ENCODE peak calls at places on chromosomes 1 and 21, in five cellular contexts. J, A, P, D and U are unnamed samples.

GRCh38 chr1:10155087-10155712 is 55.2 kb upstream of the KIF1B start:
- DNase-seq in D (no peak), A (no peak), J (no peak), P (no peak), U (no peak)

GRCh38 chr1:115732307-115732706 is 36.2 kb downstream of the CASQ2 start:
- DNase-seq in J (no peak), P (no peak), A (no peak), D (no peak), U (no peak)

GRCh38 chr1:233359431-233359830 is 31.9 kb downstream of the MAP3K21 start:
- DNase-seq in J (peak; percentile 86), A (no peak), D (no peak), P (no peak), U (no peak)

GRCh38 chr1:171563675-171564074 is 58.4 kb upstream of the MYOCOS start:
- DNase-seq in A (no peak), J (no peak), P (no peak), D (no peak), U (no peak)

GRCh38 chr1:226310637-226311195 is 1.8 kb upstream of the LIN9 start:
- DNase-seq in D (no peak), A (no peak), P (no peak), J (no peak), U (no peak)

GRCh38 chr1:236287757-236288619 is 6.2 kb upstream of the ERO1B start:
- DNase-seq in P (peak; percentile 94), D (no peak), J (peak; percentile 67), A (no peak), U (no peak)

GRCh38 chr1:185934476-185935189 is 200.4 kb downstream of the HMCN1 start:
- DNase-seq in J (no peak), A (no peak), P (no peak), D (no peak), U (no peak)

GRCh38 chr1:31793086-31793485 is 22.7 kb downstream of the SPOCD1 start:
- DNase-seq in P (no peak), D (no peak), J (no peak), A (no peak), U (no peak)

GRCh38 chr1:1703796-1704195 is 11.2 kb upstream of the SLC35E2B start:
- DNase-seq in A (no peak), D (no peak), P (no peak), J (no peak), U (no peak)

GRCh38 chr21:43659136-43660000 is at the start of the genes HSF2BP and RRP1B:
- DNase-seq in A (peak; percentile 80), D (peak; percentile 66), P (peak; percentile 91), J (peak; percentile 88), U (peak; percentile 60)

GRCh38 chr1:66576645-66577044 is 42.7 kb downstream of the SGIP1 start:
- DNase-seq in J (peak; percentile 8), P (no peak), A (peak; percentile 64), D (no peak), U (no peak)

GRCh38 chr1:28790384-28791035 is 21.5 kb upstream of the OPRD1 start:
- DNase-seq in D (no peak), A (no peak), P (no peak), J (no peak), U (no peak)

GRCh38 chr1:46453449-46453848 is 36.2 kb upstream of the DMBX1 start:
- DNase-seq in D (no peak), P (no peak), J (no peak), A (no peak), U (no peak)

GRCh38 chr1:46247433-46248121 is at the start of gene RAD54L:
- DNase-seq in P (peak; percentile 100), A (peak; percentile 97), D (peak; percentile 93), J (peak; percentile 99), U (peak; percentile 95)

GRCh38 chr1:216054593-216054992 is 368.7 kb downstream of the USH2A start:
- DNase-seq in A (no peak), P (no peak), D (no peak), J (no peak), U (no peak)

GRCh38 chr1:203589201-203589600 is 37.4 kb upstream of the ATP2B4 start:
- DNase-seq in A (no peak), D (no peak), J (no peak), P (no peak), U (no peak)

GRCh38 chr1:240883490-240883889 is 271.5 kb upstream of the GREM2 start:
- DNase-seq in A (no peak), P (no peak), D (no peak), J (no peak), U (no peak)

GRCh38 chr1:150387200-150387599 is 23.3 kb downstream of the RPRD2 start:
- DNase-seq in J (no peak), P (no peak), A (no peak), D (no peak), U (no peak)

GRCh38 chr1:204660509-204660908 is 25.0 kb downstream of the LRRN2 start:
- DNase-seq in J (peak; percentile 23), A (no peak), D (no peak), P (no peak), U (no peak)

GRCh38 chr1:10662824-10663667 is 133.4 kb downstream of the CASZ1 start:
- DNase-seq in A (no peak), D (no peak), J (no peak), P (no peak), U (no peak)

GRCh38 chr1:28416509-28417194 is 47.1 kb downstream of the PHACTR4 start:
- DNase-seq in J (no peak), A (no peak), P (no peak), D (no peak), U (no peak)

GRCh38 chr1:38670544-38671122 is 188.9 kb downstream of the RRAGC start:
- DNase-seq in J (no peak), P (no peak), A (no peak), D (no peak), U (no peak)

GRCh38 chr1:224616761-224617409 is 768 bp downstream of the CNIH3 start:
- DNase-seq in A (no peak), J (no peak), D (no peak), P (peak; percentile 49), U (no peak)

GRCh38 chr1:242011879-242012674 is 13.2 kb upstream of the MAP1LC3C start:
- DNase-seq in D (no peak), J (no peak), A (no peak), P (peak; percentile 6), U (no peak)

GRCh38 chr1:216531308-216532239 is 108.3 kb upstream of the USH2A start:
- DNase-seq in A (no peak), J (peak; percentile 37), D (no peak), P (peak; percentile 16), U (no peak)

GRCh38 chr1:155024315-155024714 is 9.3 kb downstream of the DCST2 start:
- DNase-seq in P (no peak), D (no peak), A (no peak), J (no peak), U (no peak)

GRCh38 chr1:230067871-230068814 is 1.1 kb downstream of the GALNT2 start:
- DNase-seq in P (peak; percentile 64), D (no peak), A (peak; percentile 45), J (no peak), U (no peak)

GRCh38 chr1:156926175-156926574 is 5.7 kb downstream of the LRRC71 start:
- DNase-seq in J (peak; percentile 71), D (no peak), A (no peak), P (no peak), U (no peak)

GRCh38 chr1:173485401-173485800 is 8.3 kb downstream of the PRDX6 start:
- DNase-seq in J (no peak), D (no peak), P (no peak), A (no peak), U (no peak)

GRCh38 chr1:192976576-192976975 is 82.6 kb downstream of the UCHL5 start:
- DNase-seq in A (no peak), D (no peak), P (no peak), J (no peak), U (no peak)

GRCh38 chr1:101200513-101200912 is 36.3 kb upstream of the S1PR1 start:
- DNase-seq in A (no peak), D (no peak), J (no peak), P (peak; percentile 64), U (no peak)

GRCh38 chr1:159171254-159171687 is at the start of gene CADM3:
- DNase-seq in D (no peak), A (no peak), J (no peak), P (peak; percentile 84), U (no peak)
- H3K4me3 ChIP-seq in D (no peak within 1 kb of the TSS), A (peak within 1 kb of the TSS; percentile 18), J (no peak within 1 kb of the TSS), P (peak within 1 kb of the TSS; percentile 93), U (no peak within 1 kb of the TSS)

GRCh38 chr1:42313970-42314369 is 21.1 kb downstream of the FOXJ3 start:
- DNase-seq in A (no peak), P (no peak), D (no peak), J (no peak), U (no peak)
- H3K27ac ChIP-seq in A (no peak overlapping the region), P (no peak overlapping the region), D (no peak overlapping the region), J (no peak overlapping the region), U (no peak overlapping the region)

DNA sequence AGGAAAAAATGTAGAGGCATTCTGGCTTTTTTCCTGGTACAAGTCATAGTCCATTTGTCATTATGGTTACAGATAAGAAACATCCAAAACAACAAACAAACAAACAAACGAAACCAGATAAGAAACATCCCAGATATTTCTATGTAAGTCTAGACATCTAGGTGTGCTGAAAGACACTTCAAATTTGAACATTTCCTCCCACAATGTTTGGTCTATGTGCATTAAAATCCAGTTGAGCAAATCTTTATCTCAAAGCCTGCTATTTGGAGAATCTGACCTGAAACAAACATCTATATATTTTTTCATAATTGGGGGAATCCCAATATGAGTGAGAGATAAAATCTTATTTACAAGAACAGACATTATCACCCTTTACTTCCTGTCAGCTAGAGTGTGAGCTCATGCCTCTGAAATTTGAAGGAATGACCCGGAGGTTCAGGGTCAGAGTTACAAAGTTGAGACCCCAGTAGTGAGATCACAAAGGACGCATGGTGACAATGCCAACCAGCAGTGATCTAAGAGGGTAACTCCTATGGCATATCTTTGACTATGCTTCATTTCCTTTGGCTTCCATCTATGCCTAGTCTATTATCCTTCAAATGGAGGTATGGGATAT is 182.9 kb upstream of the ATP1B1 start:
- DNase-seq in J (no peak), P (no peak), A (peak; percentile 64), D (no peak), U (no peak)
- H3K4me3 ChIP-seq in J (no peak overlapping the region), P (no peak overlapping the region), A (no peak overlapping the region), D (no peak overlapping the region), U (no peak overlapping the region)

GRCh38 chr1:91804546-91805023 is 81.4 kb downstream of the TGFBR3 start:
- DNase-seq in P (no peak), J (no peak), A (no peak), D (peak; percentile 74), U (peak; percentile 86)
- H3K27ac ChIP-seq in P (no peak overlapping the region), J (peak overlapping the region; percentile 76), A (no peak overlapping the region), D (peak overlapping the region; percentile 93), U (peak overlapping the region; percentile 96)